ENCODE peak calls at places on chromosomes 1 and 21, in eight cellular contexts. P is astrocyte; Q is ovary; J is naive thymus-derived CD4-positive, alpha-beta T cell; V is IMR-90; C is lung; I is MM.1S; Z is adipocyte. H is an unnamed sample. For H3K27me3, the result is how much of the 10 kb centered on the place peaks cover.

GRCh38 chr1:115879977-115880376 is 39.1 kb upstream of the NHLH2 start:
- DNase-seq in V (no peak), I (no peak), P (no peak), C (no peak), Q (no peak), J (no peak), Z (no peak), H (peak)

GRCh38 chr1:9615316-9616063 is 26.8 kb downstream of the TMEM201 start:
- DNase-seq in J (peak), V (peak), P (peak), Z (peak), C (peak), I (peak), Q (peak), H (peak)

GRCh38 chr1:157966034-157966671 is 27.3 kb upstream of the KIRREL1 start:
- DNase-seq in P (peak), I (no peak), J (no peak), V (peak), C (no peak), Q (no peak), Z (no peak), H (no peak)

GRCh38 chr1:117166076-117166475 is 44.5 kb upstream of the TRIM45 start:
- DNase-seq in C (no peak), I (no peak), V (peak), Q (no peak), Z (peak), J (no peak), P (peak), H (no peak)

GRCh38 chr1:30962609-30963508 is 54.3 kb upstream of the SDC3 start:
- DNase-seq in Z (no peak), V (no peak), J (no peak), Q (no peak), P (no peak), C (no peak), I (no peak), H (no peak)

GRCh38 chr1:40981702-40982448 is 2.4 kb downstream of the CTPS1 start:
- DNase-seq in Z (peak), V (no peak), J (no peak), C (no peak), P (no peak), Q (peak), I (no peak), H (peak)

GRCh38 chr1:185308126-185308525 is 8.9 kb downstream of the IVNS1ABP start:
- DNase-seq in C (no peak), V (no peak), P (no peak), I (no peak), J (no peak), Q (no peak), Z (no peak), H (no peak)

GRCh38 chr1:216531308-216532239 is 108.3 kb upstream of the USH2A start:
- DNase-seq in Z (peak), I (peak), V (peak), C (no peak), P (peak), Q (no peak), J (no peak), H (no peak)

GRCh38 chr1:39957299-39958020 is 2.5 kb downstream of the MFSD2A start:
- DNase-seq in V (peak), Z (peak), Q (no peak), C (no peak), P (no peak), J (no peak), I (no peak), H (no peak)

GRCh38 chr1:21045351-21045750 is 131.3 kb downstream of the EIF4G3 start:
- DNase-seq in I (no peak), P (peak), Q (no peak), J (no peak), Z (peak), V (no peak), C (no peak), H (no peak)

GRCh38 chr1:157431751-157432150 is 120.6 kb downstream of the FCRL5 start:
- DNase-seq in I (no peak), P (no peak), V (peak), Z (no peak), C (no peak), J (no peak), Q (no peak), H (no peak)

GRCh38 chr1:157963713-157964112 is 29.7 kb upstream of the KIRREL1 start:
- DNase-seq in Q (peak), I (peak), J (peak), P (peak), C (peak), Z (peak), V (peak), H (peak)

GRCh38 chr1:57963545-57963944 is 539.7 kb upstream of the DAB1 start:
- DNase-seq in I (no peak), J (no peak), Z (no peak), C (no peak), V (no peak), Q (no peak), P (no peak), H (no peak)

GRCh38 chr1:26771643-26772321 is 16.0 kb upstream of the PIGV start:
- DNase-seq in P (peak), V (peak), I (no peak), Q (peak), C (peak), Z (peak), J (no peak), H (no peak)

GRCh38 chr1:54609301-54609921 is 13.9 kb downstream of the FAM151A start:
- DNase-seq in I (no peak), Q (peak), C (no peak), P (no peak), V (no peak), J (no peak), Z (no peak), H (no peak)

GRCh38 chr1:22526677-22527076 is 36.6 kb upstream of the EPHA8 start:
- DNase-seq in C (no peak), I (no peak), J (no peak), Q (no peak), Z (no peak), P (no peak), V (no peak), H (peak)

GRCh38 chr1:68401506-68401905 is 48.2 kb downstream of the RPE65 start:
- DNase-seq in C (no peak), I (no peak), J (no peak), Q (no peak), P (no peak), Z (no peak), V (no peak), H (no peak)

GRCh38 chr1:192601145-192602048 is 25.8 kb downstream of the RGS1 start:
- DNase-seq in V (peak), I (no peak), Q (no peak), C (no peak), Z (no peak), J (no peak), P (peak), H (no peak)

GRCh38 chr1:46547481-46548383 is 3.7 kb downstream of the KNCN start:
- DNase-seq in J (no peak), Z (peak), P (peak), Q (no peak), C (no peak), V (peak), I (peak), H (peak)

GRCh38 chr1:94727846-94728715 is 92.1 kb upstream of the SLC44A3 start:
- DNase-seq in J (no peak), V (peak), P (peak), I (no peak), Z (peak), C (no peak), Q (peak), H (no peak)

GRCh38 chr1:109788695-109789521 is 25.2 kb upstream of the EPS8L3 start:
- DNase-seq in P (no peak), C (no peak), Z (peak), I (no peak), J (no peak), V (no peak), Q (peak), H (peak)

GRCh38 chr21:31559368-31560119 is 99.9 kb upstream of the SOD1 start:
- DNase-seq in Q (peak), J (peak), Z (peak), C (peak), V (peak), P (peak), I (peak), H (peak)

GRCh38 chr1:154599658-154600057 is 8.3 kb downstream of the ADAR start:
- DNase-seq in J (no peak), Q (no peak), V (peak), C (no peak), I (no peak), Z (no peak), P (peak), H (no peak)

GRCh38 chr1:231628207-231628876 is 1.8 kb downstream of the DISC1 start:
- DNase-seq in Z (peak), C (no peak), I (no peak), P (no peak), Q (no peak), J (no peak), V (peak), H (no peak)

GRCh38 chr1:64948905-64949833 is 17.2 kb downstream of the JAK1 start:
- DNase-seq in P (no peak), I (no peak), Q (no peak), C (no peak), V (no peak), Z (peak), J (no peak), H (no peak)

GRCh38 chr1:25568090-25568833 is 24.9 kb downstream of the LDLRAP1 start:
- DNase-seq in I (no peak), P (peak), Q (peak), Z (peak), V (peak), J (no peak), C (no peak), H (peak)

GRCh38 chr1:46815133-46815532 is 16.3 kb downstream of the CYP4B1 start:
- DNase-seq in C (no peak), Q (no peak), J (no peak), P (no peak), I (no peak), V (no peak), Z (no peak), H (peak)

GRCh38 chr1:248696261-248696660 is 6.3 kb downstream of the OR14I1 start:
- DNase-seq in C (no peak), J (no peak), I (peak), Z (no peak), P (no peak), Q (no peak), V (no peak), H (no peak)

GRCh38 chr1:53508991-53509663 is 49.9 kb downstream of the DMRTB1 start:
- DNase-seq in P (peak), Z (no peak), I (no peak), Q (no peak), C (no peak), J (no peak), V (peak), H (no peak)

GRCh38 chr1:204320413-204320812 is 39.3 kb downstream of the PLEKHA6 start:
- DNase-seq in C (no peak), I (no peak), Z (peak), J (peak), Q (no peak), P (peak), V (peak), H (no peak)

GRCh38 chr1:98794196-98794886 is 132.8 kb downstream of the SNX7 start:
- DNase-seq in Q (no peak), I (peak), P (peak), C (peak), Z (peak), V (peak), J (peak), H (peak)

GRCh38 chr1:32361674-32362473 is 411 bp downstream of the FAM229A start:
- DNase-seq in Q (peak), V (no peak), P (peak), J (no peak), Z (peak), C (peak), I (no peak), H (peak)

GRCh38 chr1:96721382-96722160 is at the start of gene PTBP2:
- DNase-seq in V (peak), Q (peak), J (peak), I (peak), Z (peak), P (peak), C (peak), H (peak)

GRCh38 chr21:39885119-39885848 is 18.0 kb downstream of the PCP4 start:
- DNase-seq in Z (peak), I (no peak), P (peak), C (no peak), J (no peak), Q (no peak), V (no peak), H (peak)

GRCh38 chr1:109793089-109793485 is 29.4 kb upstream of the EPS8L3 start:
- DNase-seq in Q (no peak), V (no peak), Z (no peak), I (no peak), P (no peak), C (no peak), J (no peak), H (no peak)

GRCh38 chr1:154353460-154353904 is 28.2 kb downstream of the ATP8B2 start:
- DNase-seq in Z (peak), P (peak), V (peak), Q (no peak), J (no peak), C (peak), I (peak), H (peak)

GRCh38 chr1:209048961-209049669 is 534.4 kb upstream of the CAMK1G start:
- DNase-seq in J (no peak), V (no peak), C (no peak), Q (no peak), I (no peak), P (peak), Z (peak), H (no peak)

DNA sequence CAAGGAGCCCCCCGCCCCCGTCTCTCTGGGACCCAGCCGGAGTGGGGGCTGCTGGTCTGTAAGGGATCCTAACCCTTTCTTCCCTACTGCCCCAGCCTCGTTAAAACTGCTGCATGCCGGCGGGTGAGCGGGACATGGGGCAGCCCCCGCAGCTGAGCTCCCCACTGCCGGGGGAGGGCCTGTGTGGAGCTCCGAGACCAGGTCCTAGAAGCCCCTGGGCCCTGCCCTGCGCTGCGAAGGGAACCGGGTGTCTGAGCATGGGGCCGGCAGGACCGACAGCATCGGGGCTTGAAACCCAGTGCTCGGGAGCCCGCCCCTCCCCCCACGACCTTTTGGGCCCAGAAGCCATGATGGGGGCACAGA is 9.2 kb upstream of the COL6A1 start:
- DNase-seq in I (no peak), Q (peak), P (no peak), C (no peak), J (no peak), V (no peak), Z (peak), H (peak)
- H3K4me3 ChIP-seq in I (no peak), Q (peak), P (no peak), C (no peak), J (no peak), V (no peak), Z (peak), H (peak)

GRCh38 chr1:17316704-17317103 is 8.7 kb downstream of the PADI4 start:
- DNase-seq in Q (no peak), P (no peak), J (no peak), I (no peak), V (no peak), Z (no peak), C (no peak), H (no peak)

GRCh38 chr1:17318262-17318661 is 10.3 kb downstream of the PADI4 start:
- DNase-seq in J (no peak), C (no peak), Q (no peak), Z (no peak), V (no peak), P (no peak), I (no peak), H (no peak)

GRCh38 chr1:17314491-17314971 is 6.5 kb downstream of the PADI4 start:
- DNase-seq in Z (no peak), Q (no peak), V (no peak), I (no peak), P (no peak), J (no peak), C (no peak), H (no peak)

GRCh38 chr1:17313910-17314309 is 5.9 kb downstream of the PADI4 start:
- DNase-seq in J (no peak), Z (no peak), Q (no peak), P (no peak), I (no peak), C (no peak), V (no peak), H (no peak)

DNA sequence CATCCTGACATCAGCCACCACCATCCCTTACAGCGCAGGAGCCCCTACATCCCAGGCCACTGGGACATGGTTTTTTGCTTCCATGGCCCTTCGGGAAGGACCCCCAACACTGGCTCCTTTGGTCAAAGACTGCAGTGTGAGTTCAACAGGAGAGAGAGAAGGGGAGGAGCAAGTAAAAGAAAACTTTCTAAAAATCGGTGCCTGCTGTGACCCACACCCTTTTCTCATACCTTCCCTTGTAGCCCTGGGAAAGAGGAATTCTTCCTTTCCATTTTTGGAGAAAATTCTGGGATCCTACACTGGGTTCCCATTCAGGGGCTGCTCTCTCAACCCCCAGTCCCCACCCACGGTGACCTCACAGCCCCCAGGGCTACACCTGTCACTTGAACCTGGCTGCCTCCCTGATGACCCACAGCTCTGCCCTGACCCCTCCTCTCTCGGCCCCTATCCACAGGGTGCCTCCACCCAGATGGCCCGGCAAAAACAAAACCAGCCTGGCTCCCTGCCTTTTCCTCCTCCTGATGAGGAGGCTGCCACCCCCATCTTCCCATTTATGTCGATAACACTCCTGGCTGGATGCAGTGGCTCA is 7.6 kb downstream of the PADI4 start:
- DNase-seq in Z (no peak), J (no peak), V (no peak), P (no peak), I (no peak), Q (no peak), C (no peak), H (peak)
- H3K27me3 ChIP-seq in Z (under half), J (under half), V (under half), P (under half), I (half or more), Q (under half), C (under half), H (under half)

DNA sequence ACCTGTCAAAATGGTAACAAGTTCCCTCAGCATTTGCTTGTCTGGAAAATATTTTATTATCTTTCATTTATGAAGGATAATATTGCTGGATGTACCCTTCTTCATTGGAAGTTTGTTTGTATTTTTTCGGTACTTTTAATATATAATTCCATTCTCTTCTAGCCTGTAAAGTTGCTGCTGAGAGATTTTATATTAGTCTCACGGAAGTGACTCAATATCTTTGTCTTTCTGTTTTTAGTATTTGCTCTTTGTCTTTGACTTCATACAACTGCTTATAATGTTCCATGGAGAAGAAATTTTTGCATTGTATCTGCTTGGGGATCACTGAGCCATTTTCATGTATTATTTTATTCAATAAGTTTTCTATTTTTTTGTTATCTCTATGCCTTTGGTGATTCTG is 1777.5 kb downstream of the BRINP3 start:
- DNase-seq in C (no peak), Z (no peak), V (no peak), P (no peak), J (no peak), Q (no peak), I (no peak), H (no peak)
- H3K4me3 ChIP-seq in C (no peak), Z (no peak), V (no peak), P (no peak), J (no peak), Q (no peak), I (no peak), H (no peak)

DNA sequence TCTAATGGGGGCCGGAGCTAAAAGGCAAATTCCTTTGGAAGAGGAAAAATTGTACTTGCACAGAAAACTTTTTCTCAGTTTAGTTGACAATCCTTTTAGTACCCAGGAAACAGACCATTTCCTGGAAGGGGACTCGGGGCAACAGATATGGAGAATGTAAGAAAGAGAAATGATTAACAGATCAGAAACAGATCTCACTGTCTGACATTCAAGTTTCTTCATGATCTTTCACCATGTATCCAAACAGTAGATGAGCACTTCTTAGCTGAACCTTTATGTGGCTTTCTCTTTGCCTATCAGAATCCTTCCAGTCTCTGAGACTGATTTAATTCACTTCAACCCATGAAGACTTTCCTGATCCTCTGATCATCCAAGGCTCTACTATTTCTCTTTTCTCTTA is 2.8 kb downstream of the TTLL7 start:
- DNase-seq in Q (no peak), I (no peak), C (no peak), Z (no peak), V (peak), P (no peak), J (no peak), H (no peak)
- H3K27me3 ChIP-seq in Q (under half), I (under half), C (under half), Z (under half), V (under half), P (under half), J (under half), H (under half)

DNA sequence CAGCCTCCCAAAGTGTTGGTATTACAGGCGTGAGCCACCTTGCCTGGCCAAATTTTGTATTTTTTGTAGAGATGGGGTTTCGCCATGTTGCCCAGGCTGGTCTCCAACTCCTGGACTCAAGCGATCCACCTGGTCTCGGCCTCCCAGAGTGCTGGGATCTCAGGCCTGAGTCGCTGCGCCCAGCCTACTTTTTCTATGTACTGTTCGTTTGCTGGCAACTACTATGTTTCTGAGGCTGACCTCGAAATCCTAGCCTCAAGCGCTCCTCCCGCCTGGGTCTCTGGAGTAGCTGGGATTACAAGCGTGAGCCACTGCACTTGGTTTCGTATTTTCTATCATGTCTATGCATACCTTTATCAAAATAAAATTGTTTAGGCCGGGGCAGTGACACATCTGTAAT is 675 bp upstream of the TEKT2 start:
- DNase-seq in I (no peak), Z (no peak), P (no peak), V (no peak), C (no peak), Q (no peak), J (no peak), H (peak)
- H3K4me3 ChIP-seq in I (no peak), Z (no peak), P (no peak), V (no peak), C (no peak), Q (no peak), J (no peak), H (no peak)

GRCh38 chr1:34929853-34930701 is 627 bp upstream of the DLGAP3 start:
- DNase-seq in I (no peak), Z (no peak), P (no peak), Q (no peak), J (no peak), C (no peak), V (no peak), H (peak)
- H3K27me3 ChIP-seq in I (half or more), Z (under half), P (under half), Q (under half), J (under half), C (under half), V (half or more), H (under half)

GRCh38 chr1:202105571-202106339 is 17.0 kb upstream of the GPR37L1 start:
- DNase-seq in Q (no peak), V (peak), Z (peak), I (no peak), J (no peak), P (peak), C (no peak), H (peak)
- H3K4me3 ChIP-seq in Q (no peak), V (no peak), Z (no peak), I (no peak), J (no peak), P (no peak), C (no peak), H (peak)